ENCODE peak calls at places on chromosomes 16 and 17, in ten cellular contexts. One of them, this sample, is unnamed.

GRCh38 chr16:160691-161190 is 5.0 kb upstream of the HBM start:
- DNase-seq in endothelial cell of umbilical vein: no peak
- DNase-seq in H1: no peak
- DNase-seq in WTC11: no peak
- DNase-seq in NB4: no peak
- DNase-seq in HCT116: no peak
- DNase-seq in SK-N-SH: no peak
- DNase-seq in K562: no peak
- DNase-seq in GM12878: no peak
- DNase-seq in HepG2: no peak
- DNase-seq in this sample: no peak

GRCh38 chr17:42399948-42400843 is 12.0 kb upstream of the STAT3 start:
- DNase-seq in endothelial cell of umbilical vein: no peak
- DNase-seq in H1: no peak
- DNase-seq in WTC11: no peak
- DNase-seq in NB4: no peak
- DNase-seq in HCT116: no peak
- DNase-seq in SK-N-SH: no peak
- DNase-seq in K562: no peak
- DNase-seq in GM12878: no peak
- DNase-seq in HepG2: no peak
- DNase-seq in this sample: no peak

GRCh38 chr16:105521-105920 is 27.5 kb downstream of the MPG start:
- DNase-seq in endothelial cell of umbilical vein: no peak
- DNase-seq in H1: no peak
- DNase-seq in WTC11: no peak
- DNase-seq in NB4: no peak
- DNase-seq in HCT116: no peak
- DNase-seq in SK-N-SH: no peak
- DNase-seq in K562: no peak
- DNase-seq in GM12878: no peak
- DNase-seq in HepG2: no peak
- DNase-seq in this sample: no peak

GRCh38 chr17:40153603-40154238 is 13.4 kb downstream of the CASC3 start:
- DNase-seq in endothelial cell of umbilical vein: no peak
- DNase-seq in H1: no peak
- DNase-seq in WTC11: no peak
- DNase-seq in NB4: no peak
- DNase-seq in HCT116: no peak
- DNase-seq in SK-N-SH: no peak
- DNase-seq in K562: no peak
- DNase-seq in GM12878: no peak
- DNase-seq in HepG2: no peak
- DNase-seq in this sample: no peak

GRCh38 chr17:27345141-27345904 is 51.4 kb downstream of the WSB1 start:
- DNase-seq in endothelial cell of umbilical vein: no peak
- DNase-seq in H1: peak; percentile 74
- DNase-seq in WTC11: peak; percentile 72
- DNase-seq in NB4: no peak
- DNase-seq in HCT116: no peak
- DNase-seq in SK-N-SH: no peak
- DNase-seq in K562: peak; percentile 61
- DNase-seq in GM12878: no peak
- DNase-seq in HepG2: no peak
- DNase-seq in this sample: no peak

GRCh38 chr16:28491970-28492474 is at the start of gene CLN3:
- DNase-seq in endothelial cell of umbilical vein: peak; percentile 94
- DNase-seq in H1: peak; percentile 88
- DNase-seq in WTC11: peak; percentile 89
- DNase-seq in NB4: peak; percentile 98
- DNase-seq in HCT116: peak; percentile 93
- DNase-seq in SK-N-SH: peak; percentile 93
- DNase-seq in K562: peak; percentile 90
- DNase-seq in GM12878: peak; percentile 89
- DNase-seq in HepG2: peak; percentile 96
- DNase-seq in this sample: peak; percentile 98

GRCh38 chr16:47258874-47259461 is 115.2 kb upstream of the NETO2 start:
- DNase-seq in endothelial cell of umbilical vein: peak; percentile 33
- DNase-seq in H1: no peak
- DNase-seq in WTC11: peak; percentile 29
- DNase-seq in NB4: peak; percentile 61
- DNase-seq in HCT116: peak; percentile 18
- DNase-seq in SK-N-SH: peak; percentile 42
- DNase-seq in K562: peak; percentile 61
- DNase-seq in GM12878: peak; percentile 5
- DNase-seq in HepG2: peak; percentile 38
- DNase-seq in this sample: peak; percentile 44

GRCh38 chr17:21283482-21284318 is 811 bp upstream of the MAP2K3 start:
- DNase-seq in endothelial cell of umbilical vein: no peak
- DNase-seq in H1: no peak
- DNase-seq in WTC11: peak; percentile 33
- DNase-seq in NB4: peak; percentile 21
- DNase-seq in HCT116: peak; percentile 22
- DNase-seq in SK-N-SH: peak; percentile 41
- DNase-seq in K562: no peak
- DNase-seq in GM12878: no peak
- DNase-seq in HepG2: no peak
- DNase-seq in this sample: no peak

GRCh38 chr17:8288336-8289102 is at the start of gene RANGRF:
- DNase-seq in endothelial cell of umbilical vein: peak; percentile 82
- DNase-seq in H1: peak; percentile 94
- DNase-seq in WTC11: peak; percentile 90
- DNase-seq in NB4: peak; percentile 86
- DNase-seq in HCT116: peak; percentile 62
- DNase-seq in SK-N-SH: peak; percentile 97
- DNase-seq in K562: peak; percentile 69
- DNase-seq in GM12878: peak; percentile 40
- DNase-seq in HepG2: peak; percentile 77
- DNase-seq in this sample: peak; percentile 86

GRCh38 chr16:68644715-68645493 is at the start of gene CDH3:
- DNase-seq in endothelial cell of umbilical vein: no peak
- DNase-seq in H1: peak; percentile 93
- DNase-seq in WTC11: peak; percentile 94
- DNase-seq in NB4: peak; percentile 88
- DNase-seq in HCT116: peak; percentile 67
- DNase-seq in SK-N-SH: peak; percentile 64
- DNase-seq in K562: peak; percentile 25
- DNase-seq in GM12878: no peak
- DNase-seq in HepG2: no peak
- DNase-seq in this sample: no peak
- TF ChIP-seq MAX in endothelial cell of umbilical vein: no peak
- TF ChIP-seq MAX in H1: peak; percentile 48
- TF ChIP-seq MAX in WTC11: peak; percentile 75
- TF ChIP-seq MAX in NB4: no peak
- TF ChIP-seq MAX in HCT116: peak; percentile 12
- TF ChIP-seq MAX in SK-N-SH: no peak
- TF ChIP-seq MAX in K562: no peak
- TF ChIP-seq MAX in GM12878: no peak
- TF ChIP-seq MAX in HepG2: no peak
- TF ChIP-seq MAX in this sample: no peak

GRCh38 chr16:23302045-23302956 is at the start of gene SCNN1B:
- DNase-seq in endothelial cell of umbilical vein: no peak
- DNase-seq in H1: peak; percentile 67
- DNase-seq in WTC11: peak; percentile 58
- DNase-seq in NB4: no peak
- DNase-seq in HCT116: no peak
- DNase-seq in SK-N-SH: peak; percentile 71
- DNase-seq in K562: no peak
- DNase-seq in GM12878: no peak
- DNase-seq in HepG2: no peak
- DNase-seq in this sample: no peak

GRCh38 chr16:23306199-23307100 is 4.3 kb downstream of the SCNN1B start:
- DNase-seq in endothelial cell of umbilical vein: no peak
- DNase-seq in H1: no peak
- DNase-seq in WTC11: no peak
- DNase-seq in NB4: no peak
- DNase-seq in HCT116: no peak
- DNase-seq in SK-N-SH: no peak
- DNase-seq in K562: no peak
- DNase-seq in GM12878: no peak
- DNase-seq in HepG2: no peak
- DNase-seq in this sample: no peak

GRCh38 chr16:23301251-23302044 is 654 bp upstream of the SCNN1B start:
- DNase-seq in endothelial cell of umbilical vein: no peak
- DNase-seq in H1: peak; percentile 51
- DNase-seq in WTC11: no peak
- DNase-seq in NB4: no peak
- DNase-seq in HCT116: no peak
- DNase-seq in SK-N-SH: no peak
- DNase-seq in K562: no peak
- DNase-seq in GM12878: no peak
- DNase-seq in HepG2: no peak
- DNase-seq in this sample: no peak

GRCh38 chr16:23303685-23304084 is 1.6 kb downstream of the SCNN1B start:
- DNase-seq in endothelial cell of umbilical vein: no peak
- DNase-seq in H1: no peak
- DNase-seq in WTC11: no peak
- DNase-seq in NB4: no peak
- DNase-seq in HCT116: no peak
- DNase-seq in SK-N-SH: no peak
- DNase-seq in K562: no peak
- DNase-seq in GM12878: no peak
- DNase-seq in HepG2: no peak
- DNase-seq in this sample: no peak

DNA sequence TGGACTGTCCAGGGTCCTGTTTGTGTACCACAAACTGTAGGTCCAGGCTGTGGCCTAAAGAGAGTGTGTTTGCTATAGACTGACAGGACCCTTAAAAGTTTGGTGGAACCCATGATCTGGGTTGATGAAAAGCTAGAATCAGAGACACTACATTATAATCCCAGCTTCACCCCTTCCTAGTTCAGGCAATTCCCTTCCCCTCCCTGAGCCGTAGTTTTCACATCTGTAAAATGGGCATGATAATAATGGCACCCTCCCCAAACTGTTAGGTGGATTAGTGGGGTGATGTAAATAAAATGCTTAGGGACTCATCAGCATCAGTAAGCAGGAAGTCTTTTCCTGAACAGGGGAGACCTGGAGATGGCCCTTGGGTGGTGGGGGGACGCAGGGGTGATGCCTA is 2.5 kb downstream of the SCNN1B start:
- DNase-seq in endothelial cell of umbilical vein: no peak
- DNase-seq in H1: no peak
- DNase-seq in WTC11: no peak
- DNase-seq in NB4: no peak
- DNase-seq in HCT116: no peak
- DNase-seq in SK-N-SH: no peak
- DNase-seq in K562: no peak
- DNase-seq in GM12878: no peak
- DNase-seq in HepG2: no peak
- DNase-seq in this sample: no peak
- TF ChIP-seq MAX in endothelial cell of umbilical vein: no peak
- TF ChIP-seq MAX in H1: no peak
- TF ChIP-seq MAX in WTC11: no peak
- TF ChIP-seq MAX in NB4: no peak
- TF ChIP-seq MAX in HCT116: no peak
- TF ChIP-seq MAX in SK-N-SH: no peak
- TF ChIP-seq MAX in K562: no peak
- TF ChIP-seq MAX in GM12878: no peak
- TF ChIP-seq MAX in HepG2: no peak
- TF ChIP-seq MAX in this sample: no peak

GRCh38 chr17:82285141-82285540 is 11.6 kb upstream of the CSNK1D start:
- DNase-seq in endothelial cell of umbilical vein: peak; percentile 39
- DNase-seq in H1: no peak
- DNase-seq in WTC11: no peak
- DNase-seq in NB4: no peak
- DNase-seq in HCT116: no peak
- DNase-seq in SK-N-SH: no peak
- DNase-seq in K562: no peak
- DNase-seq in GM12878: no peak
- DNase-seq in HepG2: no peak
- DNase-seq in this sample: no peak

GRCh38 chr17:82282239-82283207 is 9.0 kb upstream of the CSNK1D start:
- DNase-seq in endothelial cell of umbilical vein: no peak
- DNase-seq in H1: no peak
- DNase-seq in WTC11: no peak
- DNase-seq in NB4: no peak
- DNase-seq in HCT116: no peak
- DNase-seq in SK-N-SH: no peak
- DNase-seq in K562: no peak
- DNase-seq in GM12878: no peak
- DNase-seq in HepG2: no peak
- DNase-seq in this sample: no peak

GRCh38 chr17:82281502-82282238 is 8.2 kb upstream of the CSNK1D start:
- DNase-seq in endothelial cell of umbilical vein: peak; percentile 29
- DNase-seq in H1: no peak
- DNase-seq in WTC11: no peak
- DNase-seq in NB4: peak; percentile 66
- DNase-seq in HCT116: peak; percentile 66
- DNase-seq in SK-N-SH: no peak
- DNase-seq in K562: no peak
- DNase-seq in GM12878: peak; percentile 30
- DNase-seq in HepG2: no peak
- DNase-seq in this sample: peak; percentile 54

GRCh38 chr17:82281076-82281475 is 7.6 kb upstream of the CSNK1D start:
- DNase-seq in endothelial cell of umbilical vein: no peak
- DNase-seq in H1: no peak
- DNase-seq in WTC11: no peak
- DNase-seq in NB4: no peak
- DNase-seq in HCT116: no peak
- DNase-seq in SK-N-SH: no peak
- DNase-seq in K562: no peak
- DNase-seq in GM12878: no peak
- DNase-seq in HepG2: no peak
- DNase-seq in this sample: no peak

DNA sequence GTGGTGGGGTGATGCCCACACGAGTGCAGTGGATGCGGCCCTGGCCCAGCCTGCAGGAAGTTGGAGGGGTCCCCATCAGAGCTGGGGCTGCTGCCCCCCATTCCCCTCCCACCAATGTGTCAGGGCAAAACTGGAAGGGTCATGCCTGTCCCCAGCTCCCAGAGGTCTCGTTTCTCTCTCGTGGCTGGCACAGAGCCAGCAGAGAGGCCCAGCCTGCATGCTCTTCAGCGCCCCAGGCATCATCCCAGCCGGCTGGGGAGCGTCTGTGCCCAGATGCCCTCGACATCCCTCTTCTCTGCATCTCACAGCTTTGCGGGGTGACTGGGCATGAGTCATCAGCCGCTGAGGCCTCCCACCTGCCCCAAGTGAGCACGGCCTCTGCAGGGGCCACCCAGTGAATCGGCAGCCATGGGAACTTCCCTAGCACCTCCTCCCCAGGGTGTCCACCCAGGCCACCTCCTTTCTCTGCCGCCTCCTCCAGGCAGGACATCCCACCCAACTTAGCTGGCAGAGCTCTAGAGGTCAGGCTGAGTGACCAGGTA is 9.8 kb upstream of the CSNK1D start:
- DNase-seq in endothelial cell of umbilical vein: no peak
- DNase-seq in H1: no peak
- DNase-seq in WTC11: no peak
- DNase-seq in NB4: peak; percentile 89
- DNase-seq in HCT116: no peak
- DNase-seq in SK-N-SH: peak; percentile 96
- DNase-seq in K562: peak; percentile 54
- DNase-seq in GM12878: no peak
- DNase-seq in HepG2: no peak
- DNase-seq in this sample: peak; percentile 69
- TF ChIP-seq MAX in endothelial cell of umbilical vein: no peak
- TF ChIP-seq MAX in H1: no peak
- TF ChIP-seq MAX in WTC11: no peak
- TF ChIP-seq MAX in NB4: peak; percentile 63
- TF ChIP-seq MAX in HCT116: no peak
- TF ChIP-seq MAX in SK-N-SH: peak; percentile 85
- TF ChIP-seq MAX in K562: peak; percentile 76
- TF ChIP-seq MAX in GM12878: no peak
- TF ChIP-seq MAX in HepG2: no peak
- TF ChIP-seq MAX in this sample: peak; percentile 89

GRCh38 chr17:65588194-65588808 is 26.9 kb upstream of the AXIN2 start:
- DNase-seq in endothelial cell of umbilical vein: no peak
- DNase-seq in H1: no peak
- DNase-seq in WTC11: no peak
- DNase-seq in NB4: no peak
- DNase-seq in HCT116: peak; percentile 68
- DNase-seq in SK-N-SH: no peak
- DNase-seq in K562: peak; percentile 40
- DNase-seq in GM12878: no peak
- DNase-seq in HepG2: peak; percentile 99
- DNase-seq in this sample: peak; percentile 70
- TF ChIP-seq MAX in endothelial cell of umbilical vein: no peak
- TF ChIP-seq MAX in H1: no peak
- TF ChIP-seq MAX in WTC11: no peak
- TF ChIP-seq MAX in NB4: no peak
- TF ChIP-seq MAX in HCT116: peak; percentile 53
- TF ChIP-seq MAX in SK-N-SH: no peak
- TF ChIP-seq MAX in K562: no peak
- TF ChIP-seq MAX in GM12878: no peak
- TF ChIP-seq MAX in HepG2: no peak
- TF ChIP-seq MAX in this sample: no peak